ENCODE peak calls at places on chromosomes 13 and 19, in eight cellular contexts. D, Z, O, J, E, P, M and K are unnamed samples.

GRCh38 chr19:55179570-55180484 is at the start of gene SYT5:
- DNase-seq in D (peak; percentile 34), Z (peak; percentile 35), O (peak; percentile 80), J (no peak), E (peak; percentile 36), P (peak; percentile 23), M (peak; percentile 26), K (peak; percentile 37)

GRCh38 chr19:57664269-57665127 is 4.2 kb upstream of the ZSCAN4 start:
- DNase-seq in D (peak; percentile 61), Z (peak; percentile 76), O (peak; percentile 65), J (no peak), E (peak; percentile 79), P (peak; percentile 44), M (no peak), K (no peak)

GRCh38 chr13:112849500-112849899 is 119.5 kb upstream of the MCF2L start:
- DNase-seq in D (no peak), Z (no peak), O (no peak), J (no peak), E (no peak), P (peak; percentile 68), M (no peak), K (no peak)

GRCh38 chr19:49932731-49933131 is 3.4 kb upstream of the NUP62 start:
- DNase-seq in D (no peak), Z (no peak), O (no peak), J (no peak), E (no peak), P (no peak), M (no peak), K (no peak)

GRCh38 chr13:46643165-46643777 is 90.3 kb downstream of the LRCH1 start:
- DNase-seq in D (no peak), Z (no peak), O (no peak), J (no peak), E (no peak), P (no peak), M (no peak), K (no peak)

GRCh38 chr13:70098669-70099068 is 9.0 kb upstream of the ATXN8OS start:
- DNase-seq in D (no peak), Z (no peak), O (no peak), J (no peak), E (no peak), P (no peak), M (no peak), K (no peak)

GRCh38 chr13:91375119-91375729 is 23.2 kb upstream of the GPC5 start:
- DNase-seq in D (peak; percentile 7), Z (peak; percentile 37), O (no peak), J (no peak), E (no peak), P (no peak), M (no peak), K (no peak)

GRCh38 chr13:42878721-42879120 is 97.3 kb downstream of the FAM216B start:
- DNase-seq in D (no peak), Z (peak; percentile 68), O (no peak), J (no peak), E (no peak), P (no peak), M (no peak), K (no peak)

GRCh38 chr19:19458110-19458816 is 52.8 kb downstream of the GATAD2A start:
- DNase-seq in D (no peak), Z (no peak), O (no peak), J (no peak), E (no peak), P (no peak), M (no peak), K (no peak)

GRCh38 chr13:108195861-108196260 is 19.5 kb downstream of the LIG4 start:
- DNase-seq in D (no peak), Z (no peak), O (no peak), J (no peak), E (no peak), P (no peak), M (no peak), K (no peak)

GRCh38 chr19:31416548-31416947 is 67.3 kb upstream of the TSHZ3 start:
- DNase-seq in D (no peak), Z (no peak), O (no peak), J (no peak), E (no peak), P (no peak), M (no peak), K (no peak)

GRCh38 chr19:19538077-19538764 is at the start of gene CILP2:
- DNase-seq in D (peak; percentile 41), Z (no peak), O (peak; percentile 77), J (no peak), E (peak; percentile 24), P (no peak), M (no peak), K (peak; percentile 30)

GRCh38 chr13:96810104-96810503 is 184.2 kb downstream of the OXGR1 start:
- DNase-seq in D (no peak), Z (no peak), O (no peak), J (no peak), E (no peak), P (no peak), M (no peak), K (no peak)

GRCh38 chr13:40063743-40064142 is 408.3 kb downstream of the COG6 start:
- DNase-seq in D (no peak), Z (no peak), O (no peak), J (no peak), E (no peak), P (no peak), M (no peak), K (no peak)

GRCh38 chr19:38718747-38719543 is 25.3 kb downstream of the CAPN12 start:
- DNase-seq in D (peak; percentile 52), Z (peak; percentile 80), O (no peak), J (no peak), E (peak; percentile 88), P (peak; percentile 28), M (no peak), K (no peak)

GRCh38 chr13:74273591-74273990 is 139.4 kb upstream of the KLF12 start:
- DNase-seq in D (no peak), Z (no peak), O (no peak), J (no peak), E (no peak), P (no peak), M (no peak), K (no peak)

GRCh38 chr13:83752141-83752540 is 130.1 kb downstream of the SLITRK1 start:
- DNase-seq in D (peak; percentile 88), Z (peak; percentile 41), O (no peak), J (no peak), E (no peak), P (no peak), M (no peak), K (no peak)

GRCh38 chr13:49218493-49219051 is 1.6 kb upstream of the MLNR start:
- DNase-seq in D (peak; percentile 16), Z (peak; percentile 14), O (no peak), J (no peak), E (no peak), P (no peak), M (no peak), K (no peak)

GRCh38 chr19:19385900-19386339 is 19.6 kb upstream of the GATAD2A start:
- DNase-seq in D (peak; percentile 64), Z (no peak), O (peak; percentile 67), J (no peak), E (no peak), P (peak; percentile 59), M (no peak), K (no peak)

GRCh38 chr19:35468637-35469036 is 20.6 kb downstream of the FFAR2 start:
- DNase-seq in D (peak; percentile 17), Z (peak; percentile 63), O (peak; percentile 45), J (no peak), E (peak; percentile 50), P (no peak), M (peak; percentile 33), K (peak; percentile 31)

GRCh38 chr13:62305758-62306157 is 890.1 kb upstream of the PCDH20 start:
- DNase-seq in D (no peak), Z (peak; percentile 8), O (no peak), J (no peak), E (no peak), P (no peak), M (no peak), K (no peak)

GRCh38 chr19:6774821-6775707 is 2.6 kb downstream of the VAV1 start:
- DNase-seq in D (no peak), Z (peak; percentile 52), O (no peak), J (no peak), E (peak; percentile 36), P (no peak), M (no peak), K (no peak)

GRCh38 chr13:107441279-107441678 is 774.1 kb downstream of the LIG4 start:
- DNase-seq in D (peak; percentile 0), Z (peak; percentile 27), O (no peak), J (no peak), E (no peak), P (no peak), M (no peak), K (no peak)

GRCh38 chr19:16951529-16951928 is 62.7 kb downstream of the F2RL3 start:
- DNase-seq in D (peak; percentile 28), Z (no peak), O (no peak), J (no peak), E (no peak), P (no peak), M (no peak), K (no peak)

GRCh38 chr13:113184568-113185440 is 23.7 kb downstream of the PCID2 start:
- DNase-seq in D (no peak), Z (no peak), O (no peak), J (no peak), E (no peak), P (no peak), M (no peak), K (no peak)

GRCh38 chr13:42798118-42798517 is 16.7 kb downstream of the FAM216B start:
- DNase-seq in D (no peak), Z (no peak), O (no peak), J (no peak), E (no peak), P (no peak), M (no peak), K (no peak)